ENCODE peak calls at places on chromosomes 7 and 10, in eight cellular contexts. B is left cardiac atrium; Z is substantia nigra; W is activated effector memory CD4-positive, alpha-beta T cell treated with anti-CD3 and anti-CD28 coated beads, Interleukin-2, amount 50 U/mL, for 16 hours; C is prostate gland; U is NCI-H1436; Q is HuH-7.5; I is H1. K is an unnamed sample.

GRCh38 chr7:44969701-44970494 is 8.9 kb downstream of the MYO1G start:
- DNase-seq in W (no peak), C (no peak), I (no peak), B (no peak), U (no peak), Q (no peak), Z (no peak), K (no peak)

GRCh38 chr10:69801094-69801433 is 642 bp upstream of the COL13A1 start:
- DNase-seq in Q (peak), B (peak), I (peak), C (no peak), W (peak), Z (no peak), U (no peak), K (peak)

GRCh38 chr10:124993728-124994451 is 52.0 kb downstream of the ZRANB1 start:
- DNase-seq in Z (no peak), W (no peak), U (no peak), Q (no peak), C (no peak), I (peak), B (peak), K (no peak)

GRCh38 chr7:130831817-130832481 is 97.9 kb upstream of the KLF14 start:
- DNase-seq in B (no peak), Q (peak), U (peak), Z (no peak), I (no peak), C (no peak), W (no peak), K (peak)

GRCh38 chr7:116525298-116525912 is 569 bp downstream of the CAV1 start:
- DNase-seq in Z (no peak), W (peak), Q (peak), I (no peak), C (peak), U (no peak), B (peak), K (peak)

GRCh38 chr10:24008164-24009066 is 200.5 kb upstream of the KIAA1217 start:
- DNase-seq in U (no peak), C (peak), W (no peak), Q (no peak), Z (no peak), B (no peak), I (no peak), K (no peak)

GRCh38 chr10:69644658-69645295 is 14.7 kb downstream of the FAM241B start:
- DNase-seq in Z (peak), B (peak), C (peak), I (peak), Q (peak), W (peak), U (peak), K (peak)

GRCh38 chr10:121490906-121491519 is 107.2 kb downstream of the FGFR2 start:
- DNase-seq in Z (no peak), Q (no peak), C (no peak), B (peak), I (no peak), U (no peak), W (no peak), K (no peak)

GRCh38 chr7:70091362-70091761 is 493.1 kb downstream of the AUTS2 start:
- DNase-seq in B (no peak), W (no peak), Q (no peak), U (no peak), C (no peak), Z (no peak), I (no peak), K (no peak)

GRCh38 chr10:87973635-87974034 is 110.2 kb downstream of the PTEN start:
- DNase-seq in W (no peak), B (no peak), U (no peak), Q (no peak), I (no peak), Z (no peak), C (no peak), K (no peak)

GRCh38 chr10:29865700-29866355 is 193.6 kb downstream of the JCAD start:
- DNase-seq in U (no peak), Q (no peak), W (no peak), Z (no peak), C (no peak), I (no peak), B (no peak), K (no peak)

GRCh38 chr7:18276380-18276779 is 219.2 kb upstream of the HDAC9 start:
- DNase-seq in B (no peak), W (no peak), U (no peak), Z (no peak), I (no peak), C (no peak), Q (no peak), K (no peak)

GRCh38 chr10:7258948-7259523 is 151.8 kb downstream of the SFMBT2 start:
- DNase-seq in B (peak), W (peak), C (no peak), Q (no peak), I (no peak), U (no peak), Z (no peak), K (no peak)

GRCh38 chr10:110007701-110008517 is at the start of gene ADD3:
- DNase-seq in C (peak), Z (peak), B (peak), Q (peak), I (peak), W (peak), U (peak), K (peak)